ENCODE peak calls at places on chromosomes 2 and 18, in seven cellular contexts. P is HCT116, H is PC-3, L is GM23338, R is PC-9, F is hepatocyte, J is SK-N-SH. A is an unnamed sample. For H3K9me2, the result is how much of the 10 kb centered on the place peaks cover.

GRCh38 chr18:79690586-79691482 is 11.2 kb downstream of the CTDP1 start:
- DNase-seq in P (no peak), H (no peak), R (no peak), L (peak), F (no peak), J (peak), A (no peak)

GRCh38 chr2:240948905-240949790 is 43.0 kb downstream of the CROCC2 start:
- DNase-seq in H (no peak), J (no peak), R (no peak), P (no peak), F (no peak), L (no peak), A (no peak)

GRCh38 chr2:127604986-127605385 is 41.0 kb upstream of the GPR17 start:
- DNase-seq in F (no peak), L (no peak), J (no peak), P (no peak), H (no peak), R (no peak), A (no peak)

GRCh38 chr18:48615566-48616401 is 77.0 kb downstream of the CTIF start:
- DNase-seq in R (peak), P (no peak), L (peak), J (no peak), H (no peak), F (no peak), A (no peak)

GRCh38 chr2:171228826-171229225 is 68.1 kb upstream of the TLK1 start:
- DNase-seq in F (no peak), R (no peak), J (no peak), P (no peak), H (no peak), L (no peak), A (no peak)

GRCh38 chr2:190627881-190628412 is 20.9 kb upstream of the NAB1 start:
- DNase-seq in J (peak), L (peak), R (no peak), P (no peak), F (no peak), H (no peak), A (no peak)

GRCh38 chr18:52499646-52500045 is 159.6 kb downstream of the DCC start:
- DNase-seq in R (no peak), F (peak), L (no peak), P (no peak), J (no peak), H (peak), A (no peak)

GRCh38 chr2:173279528-173279868 is 75.2 kb upstream of the CDCA7 start:
- DNase-seq in L (no peak), J (no peak), R (no peak), P (no peak), F (no peak), H (no peak), A (no peak)

GRCh38 chr18:41972067-41973000 is 17.3 kb downstream of the PIK3C3 start:
- DNase-seq in J (no peak), L (no peak), P (no peak), F (no peak), H (no peak), R (no peak), A (no peak)

GRCh38 chr2:52821631-52822030 is 946.0 kb upstream of the CHAC2 start:
- DNase-seq in H (peak), R (no peak), P (no peak), J (no peak), F (peak), L (peak), A (no peak)

GRCh38 chr2:223971-224760 is 39.7 kb downstream of the SH3YL1 start:
- DNase-seq in L (no peak), H (no peak), F (no peak), R (no peak), P (no peak), J (no peak), A (no peak)

GRCh38 chr2:140975237-140975636 is 1155.6 kb downstream of the LRP1B start:
- DNase-seq in F (no peak), H (peak), J (no peak), R (no peak), P (no peak), L (no peak), A (no peak)

GRCh38 chr2:197205590-197206215 is 104.9 kb downstream of the ANKRD44 start:
- DNase-seq in J (no peak), L (no peak), P (no peak), H (no peak), R (no peak), F (no peak), A (peak)

GRCh38 chr2:159710601-159711180 is 1.6 kb upstream of the MARCHF7 start:
- DNase-seq in J (no peak), R (peak), L (no peak), P (no peak), F (no peak), H (peak), A (no peak)

GRCh38 chr2:238081150-238081549 is 19.0 kb upstream of the ESPNL start:
- DNase-seq in H (no peak), F (no peak), L (no peak), R (no peak), P (no peak), J (peak), A (no peak)

GRCh38 chr2:230335461-230335863 is 8.5 kb downstream of the SP140L start:
- DNase-seq in H (peak), J (no peak), P (no peak), L (no peak), F (no peak), R (no peak), A (no peak)

GRCh38 chr2:8514274-8514662 is 167.6 kb upstream of the ID2 start:
- DNase-seq in P (no peak), H (no peak), R (no peak), L (no peak), F (no peak), J (no peak), A (no peak)

GRCh38 chr2:32947076-32947483 is 327 bp downstream of the LTBP1 start:
- DNase-seq in F (no peak), R (no peak), P (no peak), J (no peak), H (no peak), L (peak), A (no peak)

GRCh38 chr2:143697744-143698143 is 568.5 kb downstream of the ARHGAP15 start:
- DNase-seq in F (no peak), J (no peak), H (no peak), R (no peak), L (no peak), P (no peak), A (no peak)

GRCh38 chr2:18719978-18720775 is 130.8 kb upstream of the NT5C1B start:
- DNase-seq in J (no peak), R (no peak), H (peak), F (peak), P (no peak), L (no peak), A (no peak)

GRCh38 chr18:57175550-57175949 is 28.7 kb downstream of the BOD1L2 start:
- DNase-seq in L (no peak), F (no peak), R (peak), P (no peak), J (no peak), H (no peak), A (no peak)

DNA sequence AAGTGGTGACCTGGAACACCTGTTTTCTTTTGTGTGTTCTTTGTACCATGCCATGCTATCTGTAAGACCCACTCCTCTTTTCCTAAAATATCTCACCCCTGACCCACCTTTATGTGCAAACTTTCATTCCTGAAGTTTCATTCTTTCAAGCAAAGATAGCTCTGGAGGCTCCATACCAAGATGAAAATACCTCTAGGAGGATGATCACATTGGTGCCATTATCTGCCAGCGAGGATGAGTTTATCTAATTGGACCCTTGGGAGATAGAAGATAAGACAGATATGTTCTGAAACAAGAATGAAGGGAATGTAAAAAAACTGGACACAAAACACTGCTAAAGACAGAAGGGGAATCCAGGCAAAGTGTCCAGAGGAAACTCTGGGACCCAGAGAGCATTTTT is 24.1 kb downstream of the BOD1L2 start:
- DNase-seq in F (no peak), H (no peak), P (no peak), L (no peak), R (no peak), J (no peak), A (no peak)
- H3K9me2 ChIP-seq in F (under half), H (under half), P (under half), L (under half), R (under half), J (under half), A (under half)

GRCh38 chr2:152600051-152600657 is 117.1 kb downstream of the PRPF40A start:
- DNase-seq in R (no peak), L (no peak), F (no peak), H (no peak), P (no peak), J (no peak), A (no peak)
- TF ChIP-seq CTCF in R (no peak), L (no peak), F (no peak), H (no peak), P (no peak), J (no peak), A (no peak)

GRCh38 chr2:229212241-229212640 is 58.8 kb downstream of the PID1 start:
- DNase-seq in J (no peak), P (no peak), F (no peak), H (no peak), L (no peak), R (no peak), A (no peak)
- H3K9me2 ChIP-seq in J (under half), P (under half), F (under half), H (under half), L (under half), R (under half), A (under half)

DNA sequence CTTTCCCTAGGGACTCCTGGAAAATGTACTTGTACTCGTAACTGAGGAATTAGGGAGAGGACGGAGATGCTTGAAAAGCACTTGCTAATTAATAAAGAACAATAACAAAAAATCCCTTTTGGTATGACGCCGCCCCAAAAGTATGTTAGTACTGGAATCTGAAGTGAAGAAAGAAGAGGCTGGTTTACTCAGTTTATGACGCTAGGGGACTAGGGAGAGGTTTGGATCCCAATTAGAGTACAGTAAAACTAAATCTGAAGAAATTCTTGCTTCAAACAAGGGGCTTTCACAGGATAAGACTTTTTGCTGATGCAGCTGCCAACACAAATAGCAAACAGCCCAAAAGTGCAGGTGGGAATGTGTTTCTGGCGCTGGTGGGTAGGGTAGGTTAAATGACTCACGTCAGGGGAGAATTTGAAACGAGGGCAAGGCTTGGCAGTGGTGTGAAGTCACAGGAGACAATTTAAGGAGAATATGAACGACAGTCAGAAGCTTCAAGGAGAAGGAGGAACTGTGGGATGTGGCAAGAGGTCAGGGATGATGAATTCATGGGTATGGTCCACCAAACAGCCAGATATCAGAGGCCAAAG is 1.2 kb upstream of the ZNF396 start:
- DNase-seq in J (no peak), H (no peak), F (no peak), P (no peak), R (no peak), L (no peak), A (no peak)
- TF ChIP-seq CTCF in J (no peak), H (no peak), F (no peak), P (no peak), R (no peak), L (no peak), A (no peak)

GRCh38 chr2:46935071-46935470 is 19.5 kb upstream of the MCFD2 start:
- DNase-seq in L (no peak), J (no peak), H (no peak), F (no peak), R (no peak), P (no peak), A (no peak)
- H3K9me2 ChIP-seq in L (under half), J (under half), H (under half), F (under half), R (under half), P (under half), A (under half)